ENCODE peak calls at places on chromosome 1, in nine cellular contexts. L is stimulated activated CD4-positive, alpha-beta T cell treated with anti-CD3 and anti-CD28 coated beads, TNF-alpha, amount 100 ng/mL, for 4 hours; R is NCI-H1092; D is NCI-H460; U is T follicular helper cell; T is NCI-H1417; C is T47D; O is neural progenitor cell; B is activated T-helper 1 cell treated with anti-CD3 and anti-CD28 coated beads, Interleukin-12 subunit alpha, Interleukin-12 subunit beta, Interleukin-2, Interleukin-4 antibody, amounts not matched to agents 30 ng/mL and 10 ng/mL and 1 ng/mL, durations not matched to agents 14 hours and 24 hours and 36 hours. X is an unnamed sample.

GRCh38 chr1:205959789-205960188 is 16.5 kb upstream of the SLC26A9 start:
- DNase-seq in L (no peak), R (no peak), D (no peak), U (no peak), T (no peak), C (no peak), O (no peak), B (no peak), X (no peak)

GRCh38 chr1:109499661-109500536 is 6.0 kb downstream of the CYB561D1 start:
- DNase-seq in L (no peak), R (no peak), D (no peak), U (peak), T (no peak), C (no peak), O (peak), B (peak), X (no peak)

GRCh38 chr1:210437111-210437510 is 108.4 kb downstream of the HHAT start:
- DNase-seq in L (no peak), R (no peak), D (no peak), U (no peak), T (no peak), C (no peak), O (no peak), B (no peak), X (no peak)

GRCh38 chr1:15833069-15833679 is 14.3 kb upstream of the SPEN start:
- DNase-seq in L (peak), R (no peak), D (peak), U (peak), T (peak), C (no peak), O (no peak), B (peak), X (no peak)

GRCh38 chr1:187691439-187691838 is 862.7 kb downstream of the PLA2G4A start:
- DNase-seq in L (no peak), R (no peak), D (peak), U (no peak), T (no peak), C (no peak), O (no peak), B (no peak), X (peak)

GRCh38 chr1:183590225-183591191 is at the start of gene NCF2:
- DNase-seq in L (no peak), R (no peak), D (no peak), U (no peak), T (no peak), C (no peak), O (no peak), B (peak), X (no peak)

GRCh38 chr1:15943515-15944307 is 32.2 kb downstream of the ZBTB17 start:
- DNase-seq in L (no peak), R (no peak), D (no peak), U (no peak), T (no peak), C (no peak), O (no peak), B (no peak), X (no peak)

GRCh38 chr1:2307943-2308342 is 79.8 kb downstream of the SKI start:
- DNase-seq in L (no peak), R (no peak), D (no peak), U (no peak), T (no peak), C (no peak), O (no peak), B (no peak), X (no peak)

GRCh38 chr1:237043846-237044636 is 2.1 kb downstream of the RYR2 start:
- DNase-seq in L (no peak), R (no peak), D (no peak), U (no peak), T (no peak), C (no peak), O (peak), B (no peak), X (no peak)

GRCh38 chr1:32988665-32989064 is 24.1 kb upstream of the RNF19B start:
- DNase-seq in L (no peak), R (no peak), D (no peak), U (no peak), T (no peak), C (no peak), O (no peak), B (no peak), X (no peak)

GRCh38 chr1:231217056-231217455 is 24.0 kb upstream of the GNPAT start:
- DNase-seq in L (no peak), R (no peak), D (no peak), U (no peak), T (no peak), C (no peak), O (no peak), B (no peak), X (no peak)

GRCh38 chr1:41823453-41823852 is 95.3 kb downstream of the HIVEP3 start:
- DNase-seq in L (no peak), R (no peak), D (no peak), U (no peak), T (no peak), C (peak), O (peak), B (no peak), X (no peak)

GRCh38 chr1:64246294-64246917 is 43.0 kb downstream of the UBE2U start:
- DNase-seq in L (no peak), R (peak), D (peak), U (no peak), T (no peak), C (peak), O (peak), B (no peak), X (peak)

GRCh38 chr1:29208462-29208861 is 22.3 kb downstream of the MECR start:
- DNase-seq in L (no peak), R (no peak), D (no peak), U (no peak), T (no peak), C (no peak), O (no peak), B (no peak), X (no peak)

GRCh38 chr1:24503003-24503751 is 541 bp downstream of the RCAN3 start:
- DNase-seq in L (no peak), R (no peak), D (no peak), U (no peak), T (peak), C (no peak), O (peak), B (peak), X (no peak)

GRCh38 chr1:237932806-237933205 is 42.1 kb upstream of the ZP4 start:
- DNase-seq in L (no peak), R (no peak), D (no peak), U (no peak), T (no peak), C (no peak), O (no peak), B (no peak), X (no peak)

GRCh38 chr1:14578156-14578555 is 20.3 kb upstream of the KAZN start:
- DNase-seq in L (no peak), R (no peak), D (no peak), U (no peak), T (no peak), C (no peak), O (no peak), B (no peak), X (no peak)

X was measured in Panc1.